ENCODE peak calls at places on chromosomes 6 and 20, in four cellular contexts. M, E, Y and F are unnamed samples.

GRCh38 chr6:82951389-82951788 is 114.3 kb downstream of the UBE3D start:
- DNase-seq in E (no peak), Y (no peak), M (no peak), F (no peak)

GRCh38 chr6:159257846-159258245 is 88.6 kb downstream of the FNDC1 start:
- DNase-seq in E (no peak), M (no peak), Y (no peak), F (no peak)

GRCh38 chr6:90537027-90537426 is 49.8 kb downstream of the MAP3K7 start:
- DNase-seq in M (no peak), Y (no peak), E (no peak), F (peak)

GRCh38 chr6:111565316-111566221 is 40.1 kb downstream of the TRAF3IP2 start:
- DNase-seq in Y (peak), M (no peak), E (peak), F (no peak)

GRCh38 chr6:30884521-30885480 is 482 bp downstream of the DDR1 start:
- DNase-seq in M (peak), Y (peak), E (peak), F (peak)

GRCh38 chr6:85975957-85976356 is 333.3 kb upstream of the SYNCRIP start:
- DNase-seq in E (peak), M (no peak), Y (no peak), F (no peak)

GRCh38 chr6:89853068-89853467 is 23.4 kb downstream of the CASP8AP2 start:
- DNase-seq in Y (no peak), E (no peak), M (no peak), F (peak)

GRCh38 chr6:74410630-74411029 is 714.6 kb downstream of the CD109 start:
- DNase-seq in Y (no peak), E (no peak), M (no peak), F (peak)

GRCh38 chr20:36881888-36882287 is 6.0 kb downstream of the TLDC2 start:
- DNase-seq in E (no peak), Y (no peak), M (no peak), F (no peak)

GRCh38 chr20:58374027-58374850 is 14.8 kb upstream of the VAPB start:
- DNase-seq in Y (peak), M (no peak), E (peak), F (no peak)

GRCh38 chr20:36932476-36933426 is 18.8 kb downstream of the SAMHD1 start:
- DNase-seq in M (no peak), E (no peak), Y (no peak), F (peak)

GRCh38 chr6:10486215-10486614 is 34.9 kb upstream of the GCNT2 start:
- DNase-seq in M (no peak), E (no peak), Y (no peak), F (no peak)

GRCh38 chr6:10485406-10485805 is 35.7 kb upstream of the GCNT2 start:
- DNase-seq in M (no peak), Y (no peak), E (no peak), F (no peak)

GRCh38 chr6:10482636-10483257 is 38.4 kb upstream of the GCNT2 start:
- DNase-seq in Y (peak), E (no peak), M (no peak), F (no peak)

GRCh38 chr6:10491463-10491862 is 29.7 kb upstream of the GCNT2 start:
- DNase-seq in E (no peak), M (no peak), Y (no peak), F (no peak)

DNA sequence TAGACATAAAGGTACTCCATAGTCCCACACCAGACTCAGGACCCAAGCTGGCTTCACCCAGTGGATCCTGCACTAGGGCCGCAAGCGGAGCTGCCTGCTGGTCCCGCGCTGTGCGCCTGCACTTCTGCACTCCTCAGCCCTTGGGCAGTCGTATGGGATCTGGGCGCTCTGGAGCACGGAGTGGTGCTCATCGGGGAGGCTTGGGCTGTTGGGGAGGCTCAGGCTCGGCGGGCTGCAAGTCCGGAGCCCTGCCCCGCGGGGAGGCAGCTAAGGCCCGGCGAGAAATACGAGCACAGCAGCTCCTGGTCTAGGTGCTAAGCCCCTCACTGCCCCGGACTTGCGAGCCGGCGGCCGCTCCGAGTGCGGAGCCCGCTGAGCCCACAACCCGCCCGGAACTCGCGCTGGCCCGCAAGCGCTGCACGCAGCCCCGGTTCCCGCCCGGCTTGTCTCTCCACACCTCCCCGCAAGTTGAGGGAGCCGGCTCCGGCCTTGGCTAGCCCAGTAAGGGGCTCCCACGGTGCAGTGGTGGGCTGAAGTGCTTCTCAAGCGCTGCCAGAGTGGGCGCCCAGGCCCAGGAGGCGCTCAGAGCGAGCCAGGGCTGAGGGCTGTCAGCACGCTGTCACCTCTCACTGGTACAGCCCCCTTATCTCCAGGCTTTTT is 33.4 kb upstream of the GCNT2 start:
- DNase-seq in M (no peak), E (no peak), Y (peak), F (no peak)
- H2BK15ac ChIP-seq in M (peak), E (no peak), Y (no peak), F (no peak)

GRCh38 chr6:70604254-70604653 is 37.5 kb downstream of the SDHAF4 start:
- DNase-seq in Y (no peak), E (no peak), M (no peak), F (no peak)
- H3K23ac ChIP-seq in Y (no peak), E (no peak), M (no peak), F (no peak)

GRCh38 chr6:21664263-21665081 is 70.9 kb downstream of the SOX4 start:
- DNase-seq in Y (peak), M (peak), E (peak), F (peak)
- H2BK15ac ChIP-seq in Y (no peak), M (peak), E (no peak), F (no peak)

GRCh38 chr6:56732517-56732916 is 89.8 kb upstream of the DST start:
- DNase-seq in Y (no peak), M (no peak), E (no peak), F (no peak)
- H3K23ac ChIP-seq in Y (no peak), M (no peak), E (no peak), F (no peak)

GRCh38 chr20:1905693-1906092 is 10.5 kb downstream of the SIRPA start:
- DNase-seq in E (no peak), Y (no peak), M (no peak), F (no peak)
- H2BK15ac ChIP-seq in E (no peak), Y (no peak), M (no peak), F (no peak)

GRCh38 chr6:116373300-116373699 is 2.6 kb downstream of the DSE start:
- DNase-seq in M (no peak), E (no peak), Y (no peak), F (peak)

GRCh38 chr6:116370328-116370716 is 425 bp upstream of the DSE start:
- DNase-seq in E (peak), M (no peak), Y (no peak), F (no peak)

GRCh38 chr6:116371384-116372209 is 850 bp downstream of the DSE start:
- DNase-seq in Y (peak), E (peak), M (peak), F (peak)

GRCh38 chr6:116369540-116370327 is 1.0 kb upstream of the DSE start:
- DNase-seq in E (no peak), M (no peak), Y (no peak), F (no peak)

DNA sequence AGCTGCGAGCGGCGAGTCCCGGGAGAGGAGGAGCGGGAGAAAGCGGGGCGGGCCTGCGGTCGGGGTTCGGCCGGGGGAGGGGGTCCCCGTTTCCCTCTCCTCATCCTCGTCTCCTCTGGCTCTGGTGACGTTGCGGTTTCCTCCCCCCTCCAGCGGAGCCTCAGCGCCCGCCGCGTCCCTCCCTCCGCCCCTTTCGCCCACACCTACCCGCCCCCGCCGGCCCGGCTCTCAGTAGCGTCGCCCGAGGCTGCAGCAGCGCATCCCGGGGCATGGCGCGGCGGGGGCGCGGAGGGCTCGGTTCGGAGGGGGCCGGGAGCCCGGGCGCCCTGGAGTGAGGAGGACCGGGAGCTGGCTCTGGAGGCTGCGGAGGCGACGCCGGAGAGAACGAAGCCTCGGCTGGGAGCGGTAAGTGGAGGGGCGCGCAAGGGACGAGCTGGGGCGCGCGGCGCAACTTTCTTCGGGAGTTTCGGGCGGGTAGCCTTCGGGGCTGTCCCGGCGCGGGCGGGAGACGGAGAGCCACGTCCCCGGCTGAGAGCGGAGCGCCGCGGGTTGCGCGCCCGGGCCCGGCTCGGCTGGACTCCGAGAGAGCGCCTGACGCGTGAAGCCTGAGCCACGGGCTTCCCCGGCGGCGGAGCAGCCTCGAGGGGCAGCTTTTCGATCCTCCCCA is at the start of gene DSE:
- DNase-seq in E (peak), Y (peak), M (peak), F (peak)
- H3K23ac ChIP-seq in E (peak), Y (no peak), M (peak), F (no peak)

DNA sequence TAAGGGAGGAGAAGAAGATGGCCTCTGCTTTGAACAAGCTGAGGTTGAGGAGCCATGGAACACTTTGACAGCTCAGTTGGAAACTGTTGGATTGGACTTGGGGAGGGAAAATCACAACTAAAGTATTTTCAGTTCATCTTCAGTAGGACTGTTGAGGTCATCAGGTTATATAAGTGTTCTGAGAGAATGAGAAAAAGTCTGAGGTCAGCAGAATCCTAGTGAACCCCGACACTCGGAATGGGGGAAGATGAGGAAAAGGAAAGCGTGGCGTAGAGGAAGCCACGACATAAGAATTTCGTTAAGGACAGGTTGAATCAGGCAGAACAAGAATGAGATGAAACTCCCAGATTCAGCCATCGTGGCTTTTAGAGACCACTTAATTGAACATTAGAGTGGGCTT is 4.0 kb upstream of the TRAM2 start:
- DNase-seq in E (no peak), Y (no peak), M (no peak), F (no peak)
- H2BK15ac ChIP-seq in E (no peak), Y (no peak), M (no peak), F (no peak)

GRCh38 chr6:32977272-32977952 is 9.0 kb downstream of the BRD2 start:
- DNase-seq in E (no peak), M (no peak), Y (no peak), F (no peak)
- H3K23ac ChIP-seq in E (peak), M (no peak), Y (no peak), F (no peak)

DNA sequence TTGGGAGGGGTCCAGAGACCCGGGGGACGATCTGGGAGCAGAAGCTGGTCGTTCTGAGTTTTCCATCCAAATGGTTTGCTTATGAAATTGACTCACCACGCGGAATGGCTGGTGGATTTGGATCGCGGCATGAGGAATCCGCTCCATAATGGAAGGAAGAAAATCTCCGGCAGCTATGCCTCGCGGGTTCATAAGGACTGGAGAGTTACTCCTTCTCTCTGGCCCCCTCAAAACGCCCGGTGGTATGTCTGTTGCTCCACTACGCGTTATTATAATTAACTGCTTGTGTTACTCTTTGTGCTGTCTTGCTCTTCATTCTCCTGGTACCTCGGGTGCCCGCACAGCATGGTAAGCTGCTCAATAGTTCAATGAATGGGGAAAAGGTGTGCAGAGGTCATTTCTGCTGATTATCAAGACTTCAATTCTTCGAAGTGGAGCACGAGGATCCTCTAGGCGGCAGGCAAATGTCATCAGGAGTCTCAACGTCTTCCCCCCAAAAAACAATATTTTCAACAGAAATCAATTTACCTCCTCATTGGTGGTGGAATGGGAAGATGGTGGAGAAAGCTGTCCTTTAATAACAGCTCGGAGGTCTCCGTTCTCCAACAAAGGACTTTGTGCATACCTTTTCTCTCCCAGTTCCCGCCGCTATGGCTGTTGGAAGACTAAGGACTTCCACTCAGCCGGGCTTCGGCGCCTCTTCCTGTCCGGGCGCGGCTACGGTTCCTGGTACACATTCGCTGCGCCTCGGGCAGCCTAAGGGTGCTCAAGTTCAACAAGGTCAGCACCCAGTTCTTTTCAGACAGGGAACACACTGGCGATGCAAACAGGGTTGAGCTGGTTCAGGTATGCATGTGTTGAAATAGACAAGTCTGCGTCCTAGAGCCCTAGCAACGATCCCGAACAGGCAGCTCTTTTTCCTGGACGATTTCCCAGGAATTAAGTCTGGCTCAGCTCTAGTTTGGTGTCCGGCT is 9.2 kb upstream of the PRSS16 start:
- DNase-seq in E (peak), M (no peak), Y (peak), F (no peak)
- H2BK15ac ChIP-seq in E (no peak), M (no peak), Y (no peak), F (no peak)